ENCODE peak calls at places on chromosomes 3 and 15, in eight cellular contexts. O is endothelial cell, D is hippocampal formation, L is lung, A is NCI-H1092, Q is NCI-H345, K is T-helper 1 cell, F is HuH-7. C is an unnamed sample.
A peak's percentile ranks its signal among the peaks of the same experiment; 100 is the strongest.

GRCh38 chr15:50865515-50866370 is 42.7 kb upstream of the AP4E1 start:
- DNase-seq in O (no peak), D (no peak), L (no peak), A (no peak), Q (no peak), K (no peak), F (no peak), C (no peak)

GRCh38 chr3:146542968-146543367 is 1.4 kb downstream of the PLSCR1 start:
- DNase-seq in O (no peak), D (no peak), L (no peak), A (no peak), Q (no peak), K (no peak), F (no peak), C (no peak)

GRCh38 chr3:101940521-101940992 is 91.2 kb downstream of the NFKBIZ start:
- DNase-seq in O (no peak), D (no peak), L (peak; percentile 41), A (no peak), Q (peak; percentile 23), K (no peak), F (peak; percentile 26), C (no peak)

GRCh38 chr3:23961913-23962312 is 16.8 kb downstream of the NR1D2 start:
- DNase-seq in O (no peak), D (no peak), L (no peak), A (no peak), Q (no peak), K (no peak), F (no peak), C (no peak)

GRCh38 chr15:41501191-41501917 is 7.7 kb downstream of the ITPKA start:
- DNase-seq in O (peak; percentile 34), D (no peak), L (no peak), A (no peak), Q (no peak), K (no peak), F (no peak), C (no peak)

GRCh38 chr3:123870033-123870432 is 14.1 kb downstream of the MYLK start:
- DNase-seq in O (no peak), D (no peak), L (no peak), A (no peak), Q (no peak), K (no peak), F (no peak), C (no peak)

GRCh38 chr3:42600958-42601675 is 631 bp downstream of the NKTR start:
- DNase-seq in O (peak; percentile 72), D (no peak), L (peak; percentile 68), A (no peak), Q (peak; percentile 33), K (no peak), F (peak; percentile 62), C (peak; percentile 64)

GRCh38 chr15:43294091-43294706 is 27.5 kb upstream of the TGM5 start:
- DNase-seq in O (no peak), D (no peak), L (no peak), A (no peak), Q (no peak), K (no peak), F (no peak), C (no peak)

GRCh38 chr15:55789066-55789660 is 46.2 kb upstream of the PRTG start:
- DNase-seq in O (no peak), D (no peak), L (no peak), A (no peak), Q (no peak), K (no peak), F (peak; percentile 50), C (no peak)

GRCh38 chr15:91852741-91853500 is 587 bp upstream of the SLCO3A1 start:
- DNase-seq in O (peak; percentile 76), D (peak; percentile 88), L (peak; percentile 79), A (peak; percentile 51), Q (peak; percentile 39), K (peak; percentile 51), F (peak; percentile 87), C (peak; percentile 76)

GRCh38 chr15:75840659-75841058 is 2.6 kb upstream of the UBE2Q2 start:
- DNase-seq in O (no peak), D (no peak), L (no peak), A (no peak), Q (no peak), K (no peak), F (peak; percentile 43), C (no peak)

GRCh38 chr3:194738254-194739093 is 52.8 kb downstream of the FAM43A start:
- DNase-seq in O (no peak), D (peak; percentile 84), L (no peak), A (peak; percentile 66), Q (peak; percentile 25), K (no peak), F (no peak), C (no peak)

GRCh38 chr15:80567721-80568157 is 127.4 kb upstream of the ABHD17C start:
- DNase-seq in O (peak; percentile 64), D (peak; percentile 85), L (peak; percentile 61), A (no peak), Q (peak; percentile 10), K (no peak), F (peak; percentile 70), C (peak; percentile 49)

GRCh38 chr3:133854971-133855370 is 40.7 kb downstream of the RAB6B start:
- DNase-seq in O (no peak), D (peak; percentile 55), L (no peak), A (no peak), Q (no peak), K (no peak), F (no peak), C (no peak)

C was measured in stomach.